ENCODE peak calls at places on chromosome 9, in nine cellular contexts. W is GM12878, O is body of pancreas, N is HCT116, F is ovary, D is prostate gland, P is thyroid gland, Y is adrenal gland, H is A549. K is an unnamed sample.

GRCh38 chr9:32580631-32581300 is 7.8 kb upstream of the NDUFB6 start:
- DNase-seq in P (no peak), D (no peak), H (no peak), F (no peak), W (no peak), O (no peak), Y (no peak), N (no peak), K (no peak)

GRCh38 chr9:134186471-134187109 is 22.2 kb upstream of the RNU6ATAC start:
- DNase-seq in N (no peak), Y (peak; percentile 65), D (no peak), W (no peak), P (no peak), H (no peak), O (no peak), F (peak; percentile 87), K (no peak)

GRCh38 chr9:4137234-4137633 is 162.6 kb downstream of the GLIS3 start:
- DNase-seq in Y (no peak), P (no peak), H (peak; percentile 91), N (peak; percentile 85), F (no peak), W (no peak), D (no peak), O (no peak), K (no peak)

GRCh38 chr9:95726756-95727155 is 148.7 kb upstream of the ERCC6L2 start:
- DNase-seq in H (peak; percentile 42), P (no peak), N (peak; percentile 26), Y (no peak), D (no peak), W (no peak), F (no peak), O (no peak), K (no peak)

GRCh38 chr9:78297672-78297961 is 692 bp downstream of the PSAT1 start:
- DNase-seq in Y (no peak), W (no peak), H (peak; percentile 31), O (no peak), P (no peak), N (no peak), D (no peak), F (no peak), K (no peak)

GRCh38 chr9:26937816-26938371 is 9.1 kb downstream of the PLAA start:
- DNase-seq in D (no peak), W (no peak), P (no peak), F (no peak), O (no peak), Y (no peak), N (no peak), H (no peak), K (no peak)

GRCh38 chr9:85425153-85425611 is 316.6 kb downstream of the AGTPBP1 start:
- DNase-seq in W (no peak), P (peak; percentile 61), H (peak; percentile 62), D (peak; percentile 28), F (peak; percentile 42), N (peak; percentile 69), O (peak; percentile 66), Y (peak; percentile 67), K (peak; percentile 34)

GRCh38 chr9:7340451-7340850 is 459.1 kb downstream of the DMAC1 start:
- DNase-seq in W (no peak), O (no peak), Y (no peak), H (no peak), N (no peak), F (no peak), P (no peak), D (no peak), K (no peak)

GRCh38 chr9:10226996-10227395 is 385.8 kb downstream of the PTPRD start:
- DNase-seq in F (no peak), Y (no peak), W (no peak), N (no peak), P (no peak), H (no peak), D (no peak), O (no peak), K (no peak)

GRCh38 chr9:88303785-88304495 is 84.3 kb upstream of the SPIN1 start:
- DNase-seq in N (no peak), Y (no peak), D (no peak), F (no peak), W (peak; percentile 23), H (no peak), O (no peak), P (no peak), K (peak; percentile 40)

GRCh38 chr9:20307662-20308061 is 314.6 kb downstream of the MLLT3 start:
- DNase-seq in F (no peak), D (no peak), O (no peak), H (no peak), W (no peak), N (no peak), P (no peak), Y (no peak), K (no peak)

GRCh38 chr9:135339378-135339973 is 140.1 kb upstream of the PPP1R26 start:
- DNase-seq in F (no peak), W (no peak), N (no peak), Y (no peak), D (no peak), P (no peak), H (no peak), O (no peak), K (peak; percentile 76)

GRCh38 chr9:21837501-21837900 is 35.1 kb downstream of the MTAP start:
- DNase-seq in W (no peak), O (no peak), N (no peak), F (no peak), P (peak; percentile 9), D (no peak), Y (no peak), H (no peak), K (no peak)

GRCh38 chr9:77177894-77178794 is 810 bp downstream of the VPS13A start:
- DNase-seq in N (no peak), Y (peak; percentile 51), H (peak; percentile 32), F (peak; percentile 55), W (no peak), D (peak; percentile 12), P (peak; percentile 58), O (peak; percentile 57), K (no peak)

GRCh38 chr9:118954822-118955221 is 414.4 kb downstream of the BRINP1 start:
- DNase-seq in P (no peak), H (no peak), D (no peak), Y (no peak), F (no peak), W (no peak), N (no peak), O (no peak), K (no peak)

GRCh38 chr9:70049236-70049635 is 5.6 kb downstream of the MAMDC2 start:
- DNase-seq in H (no peak), O (peak; percentile 45), N (no peak), D (peak; percentile 17), W (no peak), P (peak; percentile 55), Y (peak; percentile 66), F (peak; percentile 58), K (peak; percentile 90)

DNA sequence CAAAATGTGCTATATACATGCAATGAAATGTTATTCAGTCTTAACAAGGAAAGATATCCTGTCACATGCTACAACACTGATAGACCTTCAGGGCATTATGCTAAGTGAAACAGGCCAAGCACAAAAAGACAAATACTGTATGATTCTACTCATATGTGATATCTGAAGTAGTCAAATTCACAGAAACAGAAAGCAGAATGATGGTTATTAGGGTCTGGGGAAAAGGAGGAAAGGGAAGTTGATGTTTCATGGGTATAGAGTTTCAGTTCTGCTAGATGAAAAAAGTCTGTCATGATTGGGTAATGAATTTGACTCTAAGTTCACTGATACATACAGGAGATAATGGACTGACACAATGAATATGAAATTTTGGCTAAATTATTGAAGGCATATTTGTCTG is 11.2 kb upstream of the RIC1 start:
- DNase-seq in Y (no peak), D (no peak), N (no peak), F (no peak), P (no peak), O (no peak), H (no peak), W (peak; percentile 92), K (no peak)
- H3K4me3 ChIP-seq in Y (no peak overlapping the region), D (no peak overlapping the region), N (no peak overlapping the region), F (no peak overlapping the region), P (no peak overlapping the region), O (no peak overlapping the region), H (no peak overlapping the region), W (peak overlapping the region; percentile 21), K (no peak overlapping the region)

GRCh38 chr9:127450831-127451680 is at the start of the genes LRSAM1 and RPL12:
- DNase-seq in N (peak; percentile 88), D (peak; percentile 96), Y (peak; percentile 98), O (peak; percentile 99), F (peak; percentile 99), W (peak; percentile 79), H (peak; percentile 97), P (peak; percentile 96), K (peak; percentile 100)

GRCh38 chr9:127448112-127448805 is 2.9 kb downstream of the RPL12 start:
- DNase-seq in W (no peak), N (no peak), P (no peak), Y (no peak), O (no peak), D (no peak), H (no peak), F (no peak), K (no peak)

GRCh38 chr9:127450170-127450830 is 906 bp downstream of the RPL12 start:
- DNase-seq in P (no peak), D (no peak), Y (peak; percentile 53), W (no peak), H (peak; percentile 27), F (no peak), O (peak; percentile 39), N (no peak), K (no peak)

GRCh38 chr9:127447416-127448111 is 3.6 kb downstream of the RPL12 start:
- DNase-seq in D (no peak), W (no peak), P (no peak), Y (no peak), F (no peak), H (peak; percentile 19), N (no peak), O (no peak), K (no peak)

GRCh38 chr9:127449332-127449966 is 1.8 kb downstream of the RPL12 start:
- DNase-seq in H (no peak), F (no peak), P (no peak), W (no peak), D (no peak), O (no peak), Y (no peak), N (no peak), K (no peak)
- TF ChIP-seq POLR2A in H (no peak), F (no peak), P (no peak), W (no peak), D (no peak), O (no peak), Y (no peak), N (no peak), K (no peak)

GRCh38 chr9:121707477-121708424 is 56.3 kb downstream of the DAB2IP start:
- DNase-seq in N (no peak), H (no peak), W (peak; percentile 60), D (no peak), O (no peak), P (no peak), Y (no peak), F (no peak), K (no peak)
- TF ChIP-seq CTCF in N (no peak), H (no peak), W (no peak), D (no peak), O (no peak), P (no peak), Y (no peak), F (no peak), K (no peak)

DNA sequence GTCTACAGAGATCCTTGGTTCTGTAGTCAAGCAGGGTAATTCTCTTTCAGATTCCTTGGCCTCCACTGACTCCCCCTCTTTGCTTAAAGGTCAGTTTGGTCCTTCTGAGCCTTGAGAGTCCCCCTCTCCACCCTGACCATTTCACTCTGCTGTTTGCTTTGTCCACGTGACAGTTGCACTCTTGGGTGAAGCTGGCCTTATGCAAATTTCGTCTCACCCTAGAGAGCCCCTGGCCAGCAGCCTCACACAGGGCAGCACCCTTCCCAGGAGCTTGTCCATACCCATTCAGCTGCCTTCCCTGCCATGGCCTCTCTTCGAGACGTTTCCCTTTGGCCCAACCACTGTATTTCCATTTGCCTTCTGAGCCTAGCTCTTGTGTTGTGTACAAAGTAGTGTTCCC is 63.7 kb downstream of the PRKACG start:
- DNase-seq in N (no peak), W (no peak), D (no peak), F (no peak), P (no peak), O (no peak), H (no peak), Y (no peak), K (no peak)
- H3K4me3 ChIP-seq in N (no peak overlapping the region), W (no peak overlapping the region), D (no peak overlapping the region), F (no peak overlapping the region), P (no peak overlapping the region), O (no peak overlapping the region), H (no peak overlapping the region), Y (no peak overlapping the region), K (no peak overlapping the region)

K was measured in lower leg skin.